ENCODE peak calls at places on chromosomes 13 and 19, in seven cellular contexts. One of them, this sample, is unnamed.

GRCh38 chr19:21856751-21857150 is 20.8 kb upstream of the ZNF43 start:
- DNase-seq in body of pancreas: no peak
- DNase-seq in IMR-90: no peak
- DNase-seq in right lobe of liver: no peak
- DNase-seq in transverse colon: no peak
- DNase-seq in GM12878: no peak
- DNase-seq in CD8-positive, alpha-beta T cell: no peak
- DNase-seq in this sample: no peak

GRCh38 chr19:14952767-14953166 is 11.5 kb downstream of the OR7C2 start:
- DNase-seq in transverse colon: no peak
- DNase-seq in IMR-90: no peak
- DNase-seq in body of pancreas: no peak
- DNase-seq in GM12878: no peak
- DNase-seq in CD8-positive, alpha-beta T cell: no peak
- DNase-seq in right lobe of liver: no peak
- DNase-seq in this sample: no peak

GRCh38 chr13:92173254-92173653 is 774.8 kb downstream of the GPC5 start:
- DNase-seq in right lobe of liver: no peak
- DNase-seq in transverse colon: no peak
- DNase-seq in GM12878: no peak
- DNase-seq in body of pancreas: no peak
- DNase-seq in CD8-positive, alpha-beta T cell: no peak
- DNase-seq in IMR-90: no peak
- DNase-seq in this sample: no peak

GRCh38 chr13:53200498-53201453 is 172.2 kb downstream of the OLFM4 start:
- DNase-seq in body of pancreas: peak; percentile 79
- DNase-seq in IMR-90: peak; percentile 1
- DNase-seq in CD8-positive, alpha-beta T cell: no peak
- DNase-seq in GM12878: no peak
- DNase-seq in transverse colon: peak; percentile 28
- DNase-seq in right lobe of liver: peak; percentile 37
- DNase-seq in this sample: peak; percentile 4

GRCh38 chr13:79385694-79386093 is 20.4 kb downstream of the RBM26 start:
- DNase-seq in transverse colon: no peak
- DNase-seq in GM12878: peak; percentile 85
- DNase-seq in CD8-positive, alpha-beta T cell: no peak
- DNase-seq in body of pancreas: no peak
- DNase-seq in right lobe of liver: no peak
- DNase-seq in IMR-90: no peak
- DNase-seq in this sample: peak; percentile 48

GRCh38 chr19:46885411-46885810 is 24.6 kb downstream of the ARHGAP35 start:
- DNase-seq in GM12878: no peak
- DNase-seq in transverse colon: no peak
- DNase-seq in CD8-positive, alpha-beta T cell: no peak
- DNase-seq in IMR-90: no peak
- DNase-seq in right lobe of liver: no peak
- DNase-seq in body of pancreas: no peak
- DNase-seq in this sample: no peak

GRCh38 chr13:95643814-95644598 is 500 bp downstream of the DZIP1 start:
- DNase-seq in CD8-positive, alpha-beta T cell: no peak
- DNase-seq in IMR-90: peak; percentile 35
- DNase-seq in right lobe of liver: no peak
- DNase-seq in GM12878: no peak
- DNase-seq in transverse colon: no peak
- DNase-seq in body of pancreas: peak; percentile 19
- DNase-seq in this sample: peak; percentile 36

GRCh38 chr19:44905437-44906160 is at the start of gene APOE:
- DNase-seq in transverse colon: peak; percentile 33
- DNase-seq in IMR-90: no peak
- DNase-seq in right lobe of liver: peak; percentile 75
- DNase-seq in CD8-positive, alpha-beta T cell: no peak
- DNase-seq in body of pancreas: no peak
- DNase-seq in GM12878: no peak
- DNase-seq in this sample: no peak

GRCh38 chr13:97043302-97043701 is 49.0 kb upstream of the OXGR1 start:
- DNase-seq in body of pancreas: no peak
- DNase-seq in transverse colon: no peak
- DNase-seq in IMR-90: no peak
- DNase-seq in right lobe of liver: no peak
- DNase-seq in CD8-positive, alpha-beta T cell: no peak
- DNase-seq in GM12878: no peak
- DNase-seq in this sample: no peak

GRCh38 chr19:6063576-6063961 is 46.7 kb downstream of the RFX2 start:
- DNase-seq in CD8-positive, alpha-beta T cell: no peak
- DNase-seq in GM12878: no peak
- DNase-seq in body of pancreas: no peak
- DNase-seq in transverse colon: peak; percentile 9
- DNase-seq in right lobe of liver: no peak
- DNase-seq in IMR-90: no peak
- DNase-seq in this sample: no peak

GRCh38 chr19:39032164-39032918 is at the start of gene FBXO27:
- DNase-seq in GM12878: no peak
- DNase-seq in transverse colon: peak; percentile 10
- DNase-seq in CD8-positive, alpha-beta T cell: no peak
- DNase-seq in IMR-90: no peak
- DNase-seq in body of pancreas: no peak
- DNase-seq in right lobe of liver: peak; percentile 40
- DNase-seq in this sample: peak; percentile 43

GRCh38 chr19:35738887-35739229 is 3.4 kb downstream of the IGFLR1 start:
- DNase-seq in GM12878: no peak
- DNase-seq in right lobe of liver: no peak
- DNase-seq in CD8-positive, alpha-beta T cell: no peak
- DNase-seq in transverse colon: no peak
- DNase-seq in body of pancreas: no peak
- DNase-seq in IMR-90: no peak
- DNase-seq in this sample: no peak

GRCh38 chr19:17761148-17761547 is 9.9 kb downstream of the FCHO1 start:
- DNase-seq in GM12878: no peak
- DNase-seq in IMR-90: no peak
- DNase-seq in right lobe of liver: no peak
- DNase-seq in body of pancreas: no peak
- DNase-seq in transverse colon: no peak
- DNase-seq in CD8-positive, alpha-beta T cell: no peak
- DNase-seq in this sample: no peak

GRCh38 chr13:20035130-20035529 is 76.6 kb downstream of the ZMYM2 start:
- DNase-seq in right lobe of liver: no peak
- DNase-seq in transverse colon: no peak
- DNase-seq in GM12878: no peak
- DNase-seq in CD8-positive, alpha-beta T cell: no peak
- DNase-seq in body of pancreas: no peak
- DNase-seq in IMR-90: no peak
- DNase-seq in this sample: no peak

GRCh38 chr13:66501187-66501586 is 728.9 kb downstream of the PCDH9 start:
- DNase-seq in IMR-90: peak; percentile 78
- DNase-seq in GM12878: no peak
- DNase-seq in transverse colon: no peak
- DNase-seq in body of pancreas: no peak
- DNase-seq in right lobe of liver: no peak
- DNase-seq in CD8-positive, alpha-beta T cell: no peak
- DNase-seq in this sample: no peak

GRCh38 chr19:11288349-11288748 is 7.6 kb upstream of the TSPAN16 start:
- DNase-seq in body of pancreas: no peak
- DNase-seq in IMR-90: peak; percentile 41
- DNase-seq in CD8-positive, alpha-beta T cell: no peak
- DNase-seq in GM12878: no peak
- DNase-seq in right lobe of liver: no peak
- DNase-seq in transverse colon: no peak
- DNase-seq in this sample: no peak

GRCh38 chr19:55312621-55313117 is 12.5 kb downstream of the TMEM150B start:
- DNase-seq in transverse colon: no peak
- DNase-seq in right lobe of liver: no peak
- DNase-seq in body of pancreas: no peak
- DNase-seq in IMR-90: no peak
- DNase-seq in GM12878: no peak
- DNase-seq in CD8-positive, alpha-beta T cell: no peak
- DNase-seq in this sample: no peak

DNA sequence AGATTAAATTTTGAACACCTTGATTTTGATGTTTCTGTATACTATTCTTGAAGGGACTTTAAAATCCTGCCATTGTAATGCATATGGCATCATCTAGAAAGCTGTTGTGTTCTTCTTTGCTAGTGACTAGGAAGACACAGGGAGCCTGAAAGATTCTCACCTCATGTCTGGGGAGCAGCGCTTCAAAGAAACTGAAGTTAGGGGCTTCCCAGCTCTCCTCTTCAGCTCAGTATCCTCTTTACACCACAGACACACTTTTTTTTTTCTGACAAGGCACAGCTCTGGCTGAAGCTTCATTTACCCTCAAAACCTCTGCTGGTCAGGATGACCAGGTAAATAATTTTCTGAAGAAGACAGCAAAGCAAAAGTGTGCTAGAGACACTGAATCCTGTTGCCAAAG is 255.6 kb downstream of the ITGBL1 start:
- DNase-seq in IMR-90: no peak
- DNase-seq in right lobe of liver: no peak
- DNase-seq in transverse colon: no peak
- DNase-seq in CD8-positive, alpha-beta T cell: no peak
- DNase-seq in GM12878: no peak
- DNase-seq in body of pancreas: no peak
- DNase-seq in this sample: no peak
- TF ChIP-seq CTCF in IMR-90: no peak
- TF ChIP-seq CTCF in right lobe of liver: no peak
- TF ChIP-seq CTCF in transverse colon: no peak
- TF ChIP-seq CTCF in CD8-positive, alpha-beta T cell: no peak
- TF ChIP-seq CTCF in GM12878: no peak
- TF ChIP-seq CTCF in body of pancreas: no peak
- TF ChIP-seq CTCF in this sample: no peak

DNA sequence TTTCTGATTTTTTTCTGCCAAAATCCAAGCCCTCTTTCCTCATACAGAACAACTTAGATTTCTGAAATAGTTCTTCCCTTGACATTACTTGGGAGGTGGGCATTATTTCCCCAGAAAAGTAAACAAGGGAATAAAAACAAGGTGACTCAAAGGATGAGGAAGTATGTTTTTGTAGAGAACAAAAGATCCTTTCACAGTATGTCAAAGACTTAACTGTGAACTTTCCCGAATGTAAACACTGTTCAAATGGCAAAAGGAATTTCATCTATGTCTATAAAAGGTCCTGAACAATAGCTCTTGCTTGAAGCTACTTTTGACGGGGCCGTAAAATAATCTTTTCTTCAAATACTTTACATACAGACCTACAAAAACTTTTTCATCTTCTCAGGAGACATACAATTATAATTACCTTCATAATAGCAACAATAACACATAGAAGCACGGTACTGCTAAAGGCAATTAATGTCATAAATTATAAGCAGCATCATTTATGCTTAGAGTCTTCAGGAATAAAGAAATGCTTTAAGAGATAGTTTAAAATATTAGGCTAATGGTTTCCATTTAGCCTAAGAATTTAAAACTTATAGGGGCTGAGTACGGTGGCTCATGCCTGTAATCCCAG is 191.1 kb downstream of the RGCC start:
- DNase-seq in body of pancreas: no peak
- DNase-seq in IMR-90: peak; percentile 72
- DNase-seq in right lobe of liver: no peak
- DNase-seq in transverse colon: no peak
- DNase-seq in GM12878: no peak
- DNase-seq in CD8-positive, alpha-beta T cell: no peak
- DNase-seq in this sample: no peak
- H3K4me3 ChIP-seq in body of pancreas: no peak overlapping the region
- H3K4me3 ChIP-seq in IMR-90: no peak overlapping the region
- H3K4me3 ChIP-seq in right lobe of liver: no peak overlapping the region
- H3K4me3 ChIP-seq in transverse colon: no peak overlapping the region
- H3K4me3 ChIP-seq in GM12878: no peak overlapping the region
- H3K4me3 ChIP-seq in CD8-positive, alpha-beta T cell: no peak overlapping the region
- H3K4me3 ChIP-seq in this sample: no peak overlapping the region

GRCh38 chr13:110447058-110447511 is 114.4 kb downstream of the RAB20 start:
- DNase-seq in right lobe of liver: no peak
- DNase-seq in IMR-90: peak; percentile 35
- DNase-seq in body of pancreas: no peak
- DNase-seq in transverse colon: no peak
- DNase-seq in GM12878: peak; percentile 52
- DNase-seq in CD8-positive, alpha-beta T cell: no peak
- DNase-seq in this sample: no peak
- H3K36me3 ChIP-seq in right lobe of liver: no peaks in the 10 kb centered on the region
- H3K36me3 ChIP-seq in IMR-90: peaks cover 73% of the 10 kb centered on the region
- H3K36me3 ChIP-seq in body of pancreas: no peaks in the 10 kb centered on the region
- H3K36me3 ChIP-seq in transverse colon: peaks cover 5% of the 10 kb centered on the region
- H3K36me3 ChIP-seq in GM12878: no peaks in the 10 kb centered on the region
- H3K36me3 ChIP-seq in CD8-positive, alpha-beta T cell: no peaks in the 10 kb centered on the region
- H3K36me3 ChIP-seq in this sample: no peaks in the 10 kb centered on the region

GRCh38 chr13:51380269-51380668 is 40.8 kb downstream of the SERPINE3 start:
- DNase-seq in transverse colon: no peak
- DNase-seq in CD8-positive, alpha-beta T cell: no peak
- DNase-seq in right lobe of liver: no peak
- DNase-seq in IMR-90: peak; percentile 16
- DNase-seq in body of pancreas: no peak
- DNase-seq in GM12878: no peak
- DNase-seq in this sample: no peak
- TF ChIP-seq CTCF in transverse colon: no peak
- TF ChIP-seq CTCF in CD8-positive, alpha-beta T cell: no peak
- TF ChIP-seq CTCF in right lobe of liver: no peak
- TF ChIP-seq CTCF in IMR-90: no peak
- TF ChIP-seq CTCF in body of pancreas: no peak
- TF ChIP-seq CTCF in GM12878: no peak
- TF ChIP-seq CTCF in this sample: no peak

GRCh38 chr13:23180711-23181110 is at the start of gene SGCG:
- DNase-seq in GM12878: no peak
- DNase-seq in transverse colon: no peak
- DNase-seq in right lobe of liver: no peak
- DNase-seq in IMR-90: no peak
- DNase-seq in CD8-positive, alpha-beta T cell: no peak
- DNase-seq in body of pancreas: no peak
- DNase-seq in this sample: no peak
- H3K4me3 ChIP-seq in GM12878: no peak within 1 kb of the TSS
- H3K4me3 ChIP-seq in transverse colon: no peak within 1 kb of the TSS
- H3K4me3 ChIP-seq in right lobe of liver: no peak within 1 kb of the TSS
- H3K4me3 ChIP-seq in IMR-90: no peak within 1 kb of the TSS
- H3K4me3 ChIP-seq in CD8-positive, alpha-beta T cell: no peak within 1 kb of the TSS
- H3K4me3 ChIP-seq in body of pancreas: no peak within 1 kb of the TSS
- H3K4me3 ChIP-seq in this sample: no peak within 1 kb of the TSS